ENCODE peak calls at places on chromosomes 13 and 19, in four cellular contexts. I, Y, D and R are unnamed samples.

GRCh38 chr13:74444161-74444571 is 310.0 kb upstream of the KLF12 start:
- DNase-seq in D (no peak), Y (no peak), I (no peak), R (no peak)

GRCh38 chr13:99467764-99468163 is 33.5 kb upstream of the TM9SF2 start:
- DNase-seq in Y (no peak), D (no peak), I (no peak), R (no peak)

GRCh38 chr19:46529622-46530451 is 34.2 kb upstream of the PNMA8B start:
- DNase-seq in Y (peak; percentile 76), D (peak; percentile 50), I (peak; percentile 75), R (peak; percentile 76)

GRCh38 chr19:45809643-45810159 is 5.4 kb downstream of the RSPH6A start:
- DNase-seq in I (no peak), D (no peak), Y (no peak), R (no peak)

GRCh38 chr13:45521292-45521691 is 56.6 kb downstream of the COG3 start:
- DNase-seq in Y (no peak), D (no peak), I (no peak), R (no peak)

GRCh38 chr19:50817941-50818858 is 5.4 kb downstream of the KLK1 start:
- DNase-seq in D (no peak), Y (no peak), I (peak; percentile 92), R (no peak)

GRCh38 chr19:5170329-5170745 is 170.3 kb downstream of the PTPRS start:
- DNase-seq in Y (no peak), I (no peak), D (peak; percentile 10), R (peak; percentile 27)

GRCh38 chr19:2048959-2049740 is 1.9 kb downstream of the MKNK2 start:
- DNase-seq in I (no peak), Y (peak; percentile 57), D (no peak), R (no peak)

GRCh38 chr19:39558623-39559117 is 18.7 kb upstream of the EID2 start:
- DNase-seq in D (no peak), I (no peak), Y (no peak), R (no peak)

GRCh38 chr19:58010507-58010906 is 7.9 kb upstream of the ZNF606 start:
- DNase-seq in I (no peak), D (no peak), Y (no peak), R (no peak)

GRCh38 chr19:53157601-53158000 is 1.3 kb downstream of the ZNF347 start:
- DNase-seq in I (no peak), D (no peak), Y (no peak), R (no peak)

GRCh38 chr13:112931028-112931934 is 37.7 kb upstream of the MCF2L start:
- DNase-seq in D (no peak), Y (no peak), I (no peak), R (no peak)

GRCh38 chr13:111664696-111665095 is 344.3 kb downstream of the TEX29 start:
- DNase-seq in D (no peak), I (no peak), Y (peak; percentile 17), R (no peak)

GRCh38 chr13:113837554-113838355 is 26.1 kb downstream of the GAS6 start:
- DNase-seq in I (no peak), D (no peak), Y (peak; percentile 95), R (no peak)

GRCh38 chr19:43469160-43469480 is 3.7 kb upstream of the LYPD3 start:
- DNase-seq in I (no peak), D (no peak), Y (no peak), R (peak; percentile 80)

GRCh38 chr19:42528354-42529247 is at the start of gene CEACAM1:
- DNase-seq in Y (peak; percentile 70), I (peak; percentile 66), D (no peak), R (peak; percentile 29)

GRCh38 chr19:39032164-39032918 is at the start of gene FBXO27:
- DNase-seq in I (peak; percentile 34), D (no peak), Y (peak; percentile 71), R (no peak)

GRCh38 chr13:74063533-74064100 is 70.6 kb downstream of the KLF12 start:
- DNase-seq in D (no peak), Y (no peak), I (no peak), R (no peak)

GRCh38 chr19:18053571-18054219 is 33.0 kb downstream of the IL12RB1 start:
- DNase-seq in D (no peak), Y (no peak), I (no peak), R (no peak)

GRCh38 chr19:3850320-3850972 is 18.4 kb downstream of the ZFR2 start:
- DNase-seq in D (no peak), I (no peak), Y (no peak), R (no peak)

GRCh38 chr13:44117351-44117750 is 237.6 kb downstream of the LACC1 start:
- DNase-seq in D (no peak), Y (no peak), I (no peak), R (no peak)

GRCh38 chr13:42071667-42072419 is 23.4 kb downstream of the DGKH start:
- DNase-seq in Y (no peak), I (no peak), D (no peak), R (peak; percentile 8)

GRCh38 chr13:98358933-98359332 is 181.9 kb upstream of the RNF113B start:
- DNase-seq in D (no peak), I (no peak), Y (no peak), R (no peak)

GRCh38 chr19:50842130-50842529 is 8.8 kb upstream of the KLK15 start:
- DNase-seq in Y (no peak), I (no peak), D (no peak), R (no peak)

GRCh38 chr13:75415720-75416119 is 66.2 kb downstream of the TBC1D4 start:
- DNase-seq in D (no peak), Y (no peak), I (no peak), R (no peak)

GRCh38 chr19:14167594-14168138 is 31.3 kb upstream of the ASF1B start:
- DNase-seq in D (no peak), I (no peak), Y (no peak), R (peak; percentile 28)

GRCh38 chr19:17948967-17949930 is 16.4 kb downstream of the CCDC124 start:
- DNase-seq in I (peak; percentile 61), D (no peak), Y (no peak), R (no peak)

GRCh38 chr13:21137696-21138095 is 38.7 kb downstream of the SKA3 start:
- DNase-seq in Y (no peak), I (no peak), D (no peak), R (no peak)

GRCh38 chr19:1438035-1438932 is at the start of gene RPS15:
- DNase-seq in D (peak; percentile 95), Y (peak; percentile 96), I (peak; percentile 99), R (peak; percentile 95)

GRCh38 chr13:50125306-50125555 is 110.0 kb downstream of the KCNRG start:
- DNase-seq in D (no peak), I (peak; percentile 77), Y (no peak), R (no peak)

GRCh38 chr19:37933965-37934364 is 27.0 kb downstream of the SIPA1L3 start:
- DNase-seq in Y (no peak), D (no peak), I (no peak), R (no peak)

GRCh38 chr19:29571181-29571580 is 34.9 kb upstream of the POP4 start:
- DNase-seq in D (no peak), Y (no peak), I (no peak), R (no peak)